ENCODE peak calls at places on chromosomes 1 and 21, in five cellular contexts. Q, R, C, M and Z are unnamed samples.

GRCh38 chr1:234250747-234251146 is 122.5 kb upstream of the COA6 start:
- DNase-seq in Q (no peak), R (peak; percentile 59), C (no peak), M (no peak), Z (no peak)

GRCh38 chr1:19003371-19004290 is 47.2 kb upstream of the IFFO2 start:
- DNase-seq in Q (no peak), R (no peak), C (no peak), M (no peak), Z (no peak)

GRCh38 chr1:227885648-227886502 is 61.9 kb downstream of the WNT9A start:
- DNase-seq in Q (no peak), R (peak; percentile 60), C (no peak), M (no peak), Z (no peak)

GRCh38 chr1:10903826-10904225 is 107.4 kb upstream of the CASZ1 start:
- DNase-seq in Q (no peak), R (no peak), C (no peak), M (no peak), Z (no peak)

GRCh38 chr21:19547951-19548635 is 1144.5 kb upstream of the TMPRSS15 start:
- DNase-seq in Q (no peak), R (no peak), C (no peak), M (no peak), Z (no peak)

GRCh38 chr1:94686882-94687281 is 133.3 kb upstream of the SLC44A3 start:
- DNase-seq in Q (no peak), R (no peak), C (no peak), M (no peak), Z (no peak)

GRCh38 chr1:228401782-228402637 is 4.6 kb downstream of the TRIM11 start:
- DNase-seq in Q (no peak), R (no peak), C (no peak), M (no peak), Z (no peak)

GRCh38 chr1:76298399-76298798 is 223.9 kb downstream of the ST6GALNAC3 start:
- DNase-seq in Q (peak; percentile 27), R (no peak), C (no peak), M (no peak), Z (no peak)

GRCh38 chr1:183546427-183546826 is 43.8 kb downstream of the NCF2 start:
- DNase-seq in Q (no peak), R (no peak), C (no peak), M (no peak), Z (no peak)

GRCh38 chr1:190679032-190679431 is 201.4 kb upstream of the BRINP3 start:
- DNase-seq in Q (no peak), R (no peak), C (no peak), M (no peak), Z (no peak)

GRCh38 chr1:10788592-10789006 is 7.8 kb downstream of the CASZ1 start:
- DNase-seq in Q (no peak), R (peak; percentile 69), C (no peak), M (no peak), Z (no peak)

GRCh38 chr21:42471716-42472330 is 24.2 kb downstream of the RSPH1 start:
- DNase-seq in Q (no peak), R (no peak), C (no peak), M (no peak), Z (no peak)

GRCh38 chr1:245605480-245606156 is 450.8 kb downstream of the KIF26B start:
- DNase-seq in Q (no peak), R (no peak), C (no peak), M (no peak), Z (no peak)

GRCh38 chr1:1599030-1599916 is 662 bp downstream of the FNDC10 start:
- DNase-seq in Q (peak; percentile 64), R (peak; percentile 74), C (peak; percentile 25), M (no peak), Z (no peak)

GRCh38 chr21:45469273-45470086 is 64.5 kb downstream of the COL18A1 start:
- DNase-seq in Q (no peak), R (peak; percentile 79), C (no peak), M (no peak), Z (no peak)

GRCh38 chr1:153677718-153678518 is 570 bp upstream of the NPR1 start:
- DNase-seq in Q (peak; percentile 77), R (peak; percentile 78), C (peak; percentile 16), M (no peak), Z (no peak)

GRCh38 chr1:150234647-150235435 is 1.1 kb downstream of the ANP32E start:
- DNase-seq in Q (peak; percentile 71), R (peak; percentile 80), C (peak; percentile 75), M (peak; percentile 80), Z (peak; percentile 80)

GRCh38 chr1:202624781-202625108 is 85.5 kb downstream of the SYT2 start:
- DNase-seq in Q (no peak), R (no peak), C (no peak), M (no peak), Z (no peak)

GRCh38 chr1:97488505-97488904 is 432.3 kb downstream of the DPYD start:
- DNase-seq in Q (no peak), R (no peak), C (no peak), M (no peak), Z (no peak)

GRCh38 chr1:236670060-236670459 is 16.2 kb upstream of the ACTN2 start:
- DNase-seq in Q (no peak), R (no peak), C (no peak), M (no peak), Z (no peak)

GRCh38 chr21:27564684-27565280 is 597.9 kb upstream of the ADAMTS5 start:
- DNase-seq in Q (peak; percentile 30), R (no peak), C (no peak), M (no peak), Z (no peak)

GRCh38 chr1:165539908-165540307 is 3.9 kb upstream of the LRRC52 start:
- DNase-seq in Q (no peak), R (no peak), C (no peak), M (no peak), Z (no peak)

GRCh38 chr1:212606734-212607205 is 1.8 kb upstream of the ATF3 start:
- DNase-seq in Q (no peak), R (peak; percentile 61), C (peak; percentile 28), M (no peak), Z (no peak)

GRCh38 chr1:37100310-37100709 is 66.0 kb upstream of the GRIK3 start:
- DNase-seq in Q (no peak), R (no peak), C (no peak), M (no peak), Z (no peak)

GRCh38 chr21:36209626-36210171 is 53.1 kb downstream of the DOP1B start:
- DNase-seq in Q (peak; percentile 56), R (no peak), C (peak; percentile 33), M (peak; percentile 13), Z (no peak)

GRCh38 chr21:36482181-36482580 is 2.3 kb upstream of the CLDN14 start:
- DNase-seq in Q (no peak), R (no peak), C (no peak), M (no peak), Z (no peak)